ENCODE peak calls at places on chromosomes 1 and 21, in seven cellular contexts. L is PC-9; S is aorta; U is HL-60; N is colonic mucosa; R is pancreas; Q is naive thymus-derived CD4-positive, alpha-beta T cell. I is an unnamed sample.

GRCh38 chr21:35027558-35028450 is 21.3 kb downstream of the RUNX1 start:
- DNase-seq in L (no peak), S (no peak), U (no peak), N (no peak), R (no peak), Q (no peak), I (no peak)

GRCh38 chr1:56644941-56645662 is at the start of gene PRKAA2:
- DNase-seq in L (no peak), S (peak), U (no peak), N (peak), R (peak), Q (no peak), I (peak)

GRCh38 chr1:93143136-93143535 is 37.1 kb downstream of the TMED5 start:
- DNase-seq in L (no peak), S (no peak), U (no peak), N (no peak), R (no peak), Q (no peak), I (no peak)

GRCh38 chr1:51131185-51131584 is 29.2 kb downstream of the C1orf185 start:
- DNase-seq in L (no peak), S (no peak), U (no peak), N (no peak), R (no peak), Q (no peak), I (no peak)

GRCh38 chr1:117370071-117370470 is 2.8 kb downstream of the MAN1A2 start:
- DNase-seq in L (no peak), S (no peak), U (no peak), N (no peak), R (no peak), Q (no peak), I (no peak)

GRCh38 chr1:15714438-15715136 is 21.5 kb upstream of the SLC25A34 start:
- DNase-seq in L (no peak), S (no peak), U (no peak), N (no peak), R (no peak), Q (no peak), I (peak)

GRCh38 chr1:101314244-101314643 is 77.4 kb downstream of the S1PR1 start:
- DNase-seq in L (no peak), S (no peak), U (no peak), N (no peak), R (no peak), Q (no peak), I (no peak)

GRCh38 chr1:167659440-167659839 is 29.4 kb downstream of the RCSD1 start:
- DNase-seq in L (no peak), S (no peak), U (no peak), N (no peak), R (no peak), Q (no peak), I (no peak)

GRCh38 chr1:75220072-75220471 is 85.9 kb downstream of the LHX8 start:
- DNase-seq in L (no peak), S (no peak), U (no peak), N (no peak), R (no peak), Q (no peak), I (no peak)

GRCh38 chr1:37795340-37796110 is 1.9 kb downstream of the MANEAL start:
- DNase-seq in L (no peak), S (peak), U (peak), N (peak), R (peak), Q (peak), I (peak)

GRCh38 chr1:214234635-214235025 is 46.3 kb upstream of the SMYD2 start:
- DNase-seq in L (no peak), S (no peak), U (no peak), N (no peak), R (no peak), Q (no peak), I (no peak)

GRCh38 chr1:53826367-53826766 is 11.7 kb downstream of the NDC1 start:
- DNase-seq in L (no peak), S (no peak), U (no peak), N (no peak), R (no peak), Q (no peak), I (no peak)

GRCh38 chr1:116374340-116375164 is 1.5 kb downstream of the ATP1A1 start:
- DNase-seq in L (no peak), S (no peak), U (no peak), N (peak), R (no peak), Q (no peak), I (no peak)

GRCh38 chr1:241998412-241998921 is 431 bp downstream of the MAP1LC3C start:
- DNase-seq in L (peak), S (peak), U (peak), N (peak), R (peak), Q (peak), I (peak)

GRCh38 chr21:32083175-32083574 is 195.7 kb downstream of the MIS18A start:
- DNase-seq in L (no peak), S (no peak), U (no peak), N (no peak), R (no peak), Q (no peak), I (no peak)

GRCh38 chr1:240612811-240613210 is 856 bp upstream of the GREM2 start:
- DNase-seq in L (no peak), S (no peak), U (no peak), N (no peak), R (no peak), Q (no peak), I (no peak)

GRCh38 chr1:3439346-3439745 is 15.1 kb upstream of the ARHGEF16 start:
- DNase-seq in L (no peak), S (peak), U (no peak), N (no peak), R (peak), Q (no peak), I (no peak)

GRCh38 chr1:13482600-13482999 is 31.2 kb downstream of the LRRC38 start:
- DNase-seq in L (no peak), S (no peak), U (no peak), N (no peak), R (no peak), Q (no peak), I (no peak)

GRCh38 chr1:109315288-109315687 is 8.5 kb upstream of the MYBPHL start:
- DNase-seq in L (no peak), S (no peak), U (no peak), N (no peak), R (no peak), Q (no peak), I (no peak)

GRCh38 chr1:111097356-111098099 is 42.4 kb downstream of the DRAM2 start:
- DNase-seq in L (no peak), S (no peak), U (no peak), N (no peak), R (no peak), Q (no peak), I (no peak)

GRCh38 chr1:206551985-206552325 is 44.6 kb downstream of the RASSF5 start:
- DNase-seq in L (no peak), S (no peak), U (no peak), N (no peak), R (no peak), Q (peak), I (no peak)

GRCh38 chr1:207034998-207035397 is 2.4 kb upstream of the C1orf116 start:
- DNase-seq in L (peak), S (no peak), U (no peak), N (no peak), R (no peak), Q (no peak), I (no peak)

GRCh38 chr1:45299296-45299695 is 27.4 kb upstream of the HPDL start:
- DNase-seq in L (no peak), S (no peak), U (no peak), N (no peak), R (no peak), Q (no peak), I (no peak)

GRCh38 chr1:37944091-37944763 is 2.6 kb downstream of the INPP5B start:
- DNase-seq in L (no peak), S (no peak), U (no peak), N (no peak), R (no peak), Q (no peak), I (no peak)

GRCh38 chr1:151898519-151898991 is 10.8 kb downstream of the THEM4 start:
- DNase-seq in L (peak), S (no peak), U (no peak), N (peak), R (no peak), Q (peak), I (no peak)

GRCh38 chr1:19622204-19622603 is 21.9 kb upstream of the NBL1 start:
- DNase-seq in L (no peak), S (no peak), U (no peak), N (no peak), R (no peak), Q (no peak), I (no peak)

GRCh38 chr1:37926061-37926924 is 20.6 kb downstream of the INPP5B start:
- DNase-seq in L (no peak), S (no peak), U (no peak), N (no peak), R (no peak), Q (no peak), I (no peak)

GRCh38 chr1:153607381-153607780 is 5.6 kb downstream of the S100A16 start:
- DNase-seq in L (no peak), S (no peak), U (no peak), N (no peak), R (no peak), Q (no peak), I (no peak)

GRCh38 chr1:79117376-79117775 is 110.8 kb upstream of the ADGRL4 start:
- DNase-seq in L (no peak), S (no peak), U (no peak), N (no peak), R (no peak), Q (no peak), I (no peak)

GRCh38 chr1:21572141-21572540 is 62.9 kb downstream of the ALPL start:
- DNase-seq in L (no peak), S (no peak), U (no peak), N (no peak), R (no peak), Q (no peak), I (no peak)

GRCh38 chr1:15249032-15249601 is 2.1 kb downstream of the FHAD1 start:
- DNase-seq in L (no peak), S (no peak), U (no peak), N (no peak), R (no peak), Q (peak), I (no peak)

GRCh38 chr1:162357681-162358266 is 18.9 kb downstream of the SPATA46 start:
- DNase-seq in L (no peak), S (no peak), U (no peak), N (peak), R (no peak), Q (no peak), I (peak)

GRCh38 chr1:167077128-167077867 is 12.9 kb downstream of the GPA33 start:
- DNase-seq in L (no peak), S (no peak), U (no peak), N (no peak), R (no peak), Q (no peak), I (no peak)

GRCh38 chr1:30679201-30679975 is 44.0 kb downstream of the MATN1 start:
- DNase-seq in L (no peak), S (no peak), U (no peak), N (no peak), R (no peak), Q (no peak), I (no peak)

DNA sequence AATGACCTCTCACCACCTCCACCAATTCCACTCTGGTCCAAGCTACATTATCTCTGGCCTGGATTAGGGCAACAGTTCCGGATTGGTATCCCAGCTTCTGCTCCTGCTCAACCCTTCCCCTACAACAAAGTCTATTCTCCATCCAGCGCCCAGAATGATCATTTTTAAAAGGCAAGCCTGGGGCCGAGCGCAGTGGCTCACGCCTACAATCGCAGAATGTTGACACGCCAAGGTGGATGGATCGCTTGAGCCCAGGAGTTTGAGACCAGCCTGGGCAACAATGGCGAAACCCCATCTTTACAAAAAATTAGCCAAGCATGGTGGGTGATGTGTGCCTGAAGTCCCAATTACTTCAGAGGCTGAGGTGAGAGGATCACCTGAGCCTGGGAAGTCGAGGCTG is 2.2 kb downstream of the LYST start:
- DNase-seq in L (no peak), S (no peak), U (no peak), N (no peak), R (no peak), Q (no peak), I (no peak)
- H3K27ac ChIP-seq in L (no peak), S (no peak), U (peak), N (peak), R (no peak), Q (no peak), I (no peak)

GRCh38 chr1:47506053-47506452 is 68.2 kb downstream of the FOXD2 start:
- DNase-seq in L (no peak), S (no peak), U (no peak), N (no peak), R (no peak), Q (no peak), I (no peak)
- H3K27ac ChIP-seq in L (no peak), S (no peak), U (no peak), N (no peak), R (no peak), Q (no peak), I (no peak)

GRCh38 chr1:87524021-87524754 is 195.5 kb downstream of the LMO4 start:
- DNase-seq in L (no peak), S (no peak), U (no peak), N (no peak), R (no peak), Q (no peak), I (no peak)
- H3K27ac ChIP-seq in L (no peak), S (peak), U (no peak), N (no peak), R (no peak), Q (no peak), I (peak)

DNA sequence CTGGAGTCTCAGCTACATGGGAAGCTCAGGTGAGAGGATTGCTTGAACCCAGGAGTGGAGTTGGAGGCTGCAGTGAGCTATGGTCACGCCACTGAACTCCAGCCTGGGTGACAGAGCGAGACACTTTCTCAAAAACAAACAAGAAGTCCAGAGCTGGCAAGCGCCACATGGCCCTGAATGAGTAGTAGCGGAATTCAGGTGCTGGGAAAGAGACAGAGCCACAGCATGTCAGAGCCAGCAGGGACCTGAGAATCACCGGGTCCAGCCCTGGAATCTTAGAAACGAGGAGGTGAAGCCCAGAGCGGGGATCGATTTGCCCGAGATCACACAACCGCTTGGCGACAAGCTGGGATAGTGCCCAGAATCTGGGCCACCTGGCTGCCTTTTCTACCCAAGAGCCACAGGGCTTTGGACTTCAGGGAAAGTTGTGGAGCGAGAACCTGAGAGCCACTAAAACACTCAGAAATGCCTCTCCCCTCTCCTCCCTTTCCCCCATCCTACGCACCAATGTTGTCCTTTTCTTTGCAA is 9.8 kb downstream of the ARL8A start:
- DNase-seq in L (no peak), S (no peak), U (no peak), N (no peak), R (no peak), Q (no peak), I (no peak)
- H3K27ac ChIP-seq in L (no peak), S (no peak), U (no peak), N (no peak), R (peak), Q (no peak), I (peak)

GRCh38 chr1:245598524-245599310 is 443.9 kb downstream of the KIF26B start:
- DNase-seq in L (no peak), S (no peak), U (no peak), N (no peak), R (no peak), Q (no peak), I (no peak)
- H3K27ac ChIP-seq in L (no peak), S (no peak), U (no peak), N (no peak), R (no peak), Q (no peak), I (no peak)

DNA sequence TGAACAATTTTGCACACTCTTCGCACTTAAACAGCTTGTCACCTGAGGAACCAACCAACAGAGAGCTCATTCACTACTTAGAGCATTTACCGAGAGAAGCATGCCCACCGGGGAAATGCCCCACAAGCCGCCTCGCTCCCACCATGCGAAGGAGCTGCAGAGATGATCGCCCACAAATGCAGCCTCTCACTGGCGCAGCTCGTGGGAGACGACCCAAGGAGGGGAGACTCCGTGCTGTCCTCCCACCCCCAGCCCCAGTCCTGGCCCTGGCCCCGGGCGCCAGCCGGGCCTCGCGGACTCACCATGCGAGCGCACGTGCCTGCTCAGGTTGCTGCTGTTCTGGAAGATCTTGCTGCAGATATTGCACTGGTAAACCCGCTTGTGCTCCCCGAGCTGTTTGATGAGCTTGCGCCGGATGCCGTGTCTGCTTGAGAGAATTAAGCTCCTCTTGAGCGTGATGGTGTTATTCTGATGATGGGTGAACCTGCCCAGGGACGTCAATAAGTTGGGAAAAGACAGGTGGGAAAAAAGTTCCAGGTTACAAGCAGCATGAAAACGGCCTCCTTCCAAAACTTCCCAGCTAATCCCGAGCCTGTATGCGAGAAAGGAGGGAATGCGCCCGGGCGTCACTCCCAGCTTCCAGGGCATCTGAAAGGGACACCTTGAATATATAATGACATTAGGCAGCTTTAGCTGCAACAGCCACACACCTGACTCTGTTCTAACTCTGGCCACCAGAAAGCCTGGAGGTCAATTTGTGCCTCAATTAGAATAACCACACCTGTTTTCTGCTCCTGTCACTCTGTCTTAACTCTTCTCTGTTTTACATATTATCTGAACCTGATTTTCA is 42.8 kb downstream of the PRDM15 start:
- DNase-seq in L (no peak), S (no peak), U (no peak), N (no peak), R (no peak), Q (no peak), I (no peak)
- H3K27ac ChIP-seq in L (no peak), S (no peak), U (no peak), N (no peak), R (no peak), Q (no peak), I (no peak)

DNA sequence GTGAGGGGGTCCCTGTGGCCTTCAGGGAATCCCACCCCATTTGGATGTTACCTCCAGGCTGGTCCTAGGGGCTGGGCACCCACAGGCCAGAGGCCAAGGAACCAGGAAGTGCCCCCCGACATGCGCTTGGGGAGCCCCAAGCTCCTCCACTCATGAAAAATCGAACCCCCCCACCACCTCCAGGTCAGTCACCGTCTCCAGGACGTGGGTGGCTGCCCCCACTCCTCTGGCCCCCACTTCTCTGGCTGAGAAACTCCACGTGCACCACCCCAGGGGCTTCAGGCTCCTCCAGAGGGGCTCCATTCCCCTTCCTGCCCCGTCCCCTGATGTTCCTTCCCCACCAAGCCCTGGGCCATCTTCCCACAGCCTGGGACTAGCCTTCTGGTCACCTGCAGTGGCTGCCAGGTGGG is 30.5 kb upstream of the POFUT2 start:
- DNase-seq in L (no peak), S (peak), U (no peak), N (no peak), R (no peak), Q (no peak), I (no peak)
- H3K27ac ChIP-seq in L (no peak), S (no peak), U (no peak), N (peak), R (peak), Q (no peak), I (no peak)

DNA sequence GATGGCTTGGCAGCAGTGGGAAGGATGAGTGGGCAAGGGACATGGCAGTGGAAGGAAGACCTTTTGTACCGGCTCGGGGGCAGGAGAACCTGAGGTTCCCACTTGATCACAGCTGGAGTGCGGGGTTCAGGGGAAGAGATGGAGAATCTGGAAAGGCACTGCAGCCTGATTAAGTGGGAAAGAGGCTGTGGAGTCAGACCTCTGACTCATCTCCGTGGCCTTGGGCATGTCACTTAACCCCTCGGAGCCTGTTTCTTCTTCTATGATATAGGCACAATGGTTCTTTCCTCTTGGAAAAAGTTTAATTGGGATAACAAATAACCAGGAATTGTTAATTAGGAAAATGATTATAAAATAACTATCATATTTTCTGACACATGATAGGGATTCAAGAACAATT is 13.1 kb upstream of the TMEM61 start:
- DNase-seq in L (peak), S (no peak), U (no peak), N (no peak), R (no peak), Q (no peak), I (no peak)
- H3K27ac ChIP-seq in L (no peak), S (no peak), U (no peak), N (no peak), R (no peak), Q (no peak), I (no peak)

I was measured in testis.